ENCODE peak calls at places on chromosome 14, in ten cellular contexts. T, S, B, Y, H, V, E, Z, F and R are unnamed samples.

GRCh38 chr14:33693237-33693636 is 257.6 kb downstream of the EGLN3 start:
- DNase-seq in T (no peak), S (no peak), B (no peak), Y (peak), H (no peak), V (no peak), E (no peak), Z (no peak), F (no peak), R (peak)

GRCh38 chr14:106070242-106070641 is 543.9 kb downstream of the TMEM121 start:
- DNase-seq in T (no peak), S (no peak), B (no peak), Y (no peak), H (no peak), V (no peak), E (no peak), Z (no peak), F (no peak), R (no peak)

GRCh38 chr14:60349663-60350365 is 100.8 kb downstream of the PPM1A start:
- DNase-seq in T (peak), S (no peak), B (peak), Y (peak), H (peak), V (peak), E (peak), Z (peak), F (peak), R (no peak)

GRCh38 chr14:104142136-104143041 is 4.0 kb downstream of the KIF26A start:
- DNase-seq in T (no peak), S (no peak), B (no peak), Y (no peak), H (no peak), V (no peak), E (peak), Z (no peak), F (peak), R (no peak)

GRCh38 chr14:20332386-20332945 is 613 bp downstream of the CCNB1IP1 start:
- DNase-seq in T (no peak), S (no peak), B (peak), Y (peak), H (peak), V (no peak), E (peak), Z (no peak), F (no peak), R (no peak)

GRCh38 chr14:81625343-81625742 is 91.7 kb upstream of the SEL1L start:
- DNase-seq in T (no peak), S (no peak), B (peak), Y (peak), H (peak), V (no peak), E (no peak), Z (peak), F (no peak), R (no peak)

GRCh38 chr14:25250516-25250915 is 200.6 kb upstream of the STXBP6 start:
- DNase-seq in T (no peak), S (no peak), B (no peak), Y (no peak), H (no peak), V (no peak), E (no peak), Z (no peak), F (no peak), R (no peak)

GRCh38 chr14:66610154-66610563 is 102.2 kb downstream of the GPHN start:
- DNase-seq in T (no peak), S (no peak), B (peak), Y (peak), H (no peak), V (no peak), E (peak), Z (peak), F (no peak), R (no peak)

GRCh38 chr14:74579447-74580274 is 32.4 kb downstream of the LTBP2 start:
- DNase-seq in T (no peak), S (no peak), B (no peak), Y (peak), H (no peak), V (peak), E (no peak), Z (peak), F (no peak), R (no peak)

GRCh38 chr14:54577977-54578376 is 11.0 kb downstream of the SAMD4A start:
- DNase-seq in T (no peak), S (no peak), B (peak), Y (peak), H (no peak), V (peak), E (no peak), Z (peak), F (no peak), R (no peak)

GRCh38 chr14:35159742-35160409 is 37.5 kb downstream of the PRORP start:
- DNase-seq in T (no peak), S (no peak), B (peak), Y (peak), H (no peak), V (peak), E (no peak), Z (peak), F (no peak), R (peak)

GRCh38 chr14:44446965-44447364 is 60.1 kb downstream of the FSCB start:
- DNase-seq in T (no peak), S (no peak), B (no peak), Y (no peak), H (no peak), V (no peak), E (no peak), Z (no peak), F (no peak), R (no peak)

GRCh38 chr14:31320216-31320615 is 100.1 kb downstream of the HEATR5A start:
- DNase-seq in T (peak), S (no peak), B (no peak), Y (no peak), H (no peak), V (no peak), E (no peak), Z (no peak), F (peak), R (no peak)

GRCh38 chr14:37493606-37494005 is 101.4 kb downstream of the FOXA1 start:
- DNase-seq in T (no peak), S (no peak), B (no peak), Y (peak), H (no peak), V (no peak), E (no peak), Z (no peak), F (no peak), R (no peak)

GRCh38 chr14:32559048-32559447 is 229.9 kb downstream of the AKAP6 start:
- DNase-seq in T (no peak), S (no peak), B (no peak), Y (no peak), H (no peak), V (no peak), E (no peak), Z (no peak), F (no peak), R (no peak)

GRCh38 chr14:78297843-78298242 is 127.7 kb downstream of the NRXN3 start:
- DNase-seq in T (no peak), S (no peak), B (no peak), Y (no peak), H (no peak), V (no peak), E (no peak), Z (no peak), F (no peak), R (no peak)

GRCh38 chr14:105568859-105569766 is 42.7 kb downstream of the TMEM121 start:
- DNase-seq in T (no peak), S (no peak), B (no peak), Y (no peak), H (no peak), V (no peak), E (no peak), Z (no peak), F (no peak), R (no peak)

GRCh38 chr14:99257673-99258221 is 14.2 kb downstream of the BCL11B start:
- DNase-seq in T (no peak), S (no peak), B (no peak), Y (no peak), H (no peak), V (no peak), E (no peak), Z (no peak), F (no peak), R (no peak)

GRCh38 chr14:95415993-95416392 is 96.3 kb upstream of the CLMN start:
- DNase-seq in T (no peak), S (no peak), B (no peak), Y (no peak), H (no peak), V (no peak), E (no peak), Z (no peak), F (no peak), R (no peak)

GRCh38 chr14:40623641-40624040 is 983.0 kb upstream of the LRFN5 start:
- DNase-seq in T (no peak), S (no peak), B (peak), Y (no peak), H (no peak), V (no peak), E (no peak), Z (no peak), F (no peak), R (no peak)

GRCh38 chr14:67187210-67187609 is 2.0 kb upstream of the GARIN2 start:
- DNase-seq in T (no peak), S (no peak), B (peak), Y (peak), H (no peak), V (peak), E (no peak), Z (peak), F (no peak), R (peak)

GRCh38 chr14:69951935-69952334 is 72.7 kb downstream of the SMOC1 start:
- DNase-seq in T (no peak), S (no peak), B (no peak), Y (no peak), H (no peak), V (no peak), E (no peak), Z (no peak), F (no peak), R (no peak)

GRCh38 chr14:93239869-93240677 is 33.0 kb downstream of the UBR7 start:
- DNase-seq in T (no peak), S (no peak), B (peak), Y (peak), H (no peak), V (no peak), E (no peak), Z (peak), F (no peak), R (peak)

GRCh38 chr14:55572578-55572977 is 7.4 kb upstream of the KTN1 start:
- DNase-seq in T (peak), S (no peak), B (no peak), Y (no peak), H (peak), V (peak), E (no peak), Z (no peak), F (peak), R (no peak)

GRCh38 chr14:39268393-39268792 is 34.7 kb downstream of the MIA2 start:
- DNase-seq in T (no peak), S (no peak), B (no peak), Y (peak), H (peak), V (no peak), E (no peak), Z (peak), F (no peak), R (no peak)

GRCh38 chr14:100290607-100291304 is 15.5 kb downstream of the SLC25A29 start:
- DNase-seq in T (no peak), S (no peak), B (no peak), Y (no peak), H (no peak), V (no peak), E (peak), Z (no peak), F (no peak), R (no peak)

GRCh38 chr14:89484445-89484844 is 67.4 kb upstream of the FOXN3 start:
- DNase-seq in T (no peak), S (no peak), B (no peak), Y (no peak), H (no peak), V (no peak), E (no peak), Z (no peak), F (no peak), R (no peak)

GRCh38 chr14:58428011-58428807 is 690 bp downstream of the KIAA0586 start:
- DNase-seq in T (peak), S (no peak), B (peak), Y (peak), H (peak), V (peak), E (peak), Z (peak), F (no peak), R (peak)

GRCh38 chr14:68655961-68656360 is 136.9 kb downstream of the ZFP36L1 start:
- DNase-seq in T (no peak), S (no peak), B (no peak), Y (no peak), H (no peak), V (no peak), E (no peak), Z (peak), F (no peak), R (no peak)

GRCh38 chr14:40312296-40312695 is 880.1 kb upstream of the FBXO33 start:
- DNase-seq in T (no peak), S (no peak), B (no peak), Y (no peak), H (no peak), V (no peak), E (no peak), Z (no peak), F (no peak), R (no peak)

GRCh38 chr14:78983126-78983525 is 813.0 kb downstream of the NRXN3 start:
- DNase-seq in T (no peak), S (no peak), B (no peak), Y (peak), H (no peak), V (no peak), E (no peak), Z (no peak), F (no peak), R (no peak)

GRCh38 chr14:94079891-94080605 is 954 bp downstream of the DDX24 start:
- DNase-seq in T (no peak), S (no peak), B (no peak), Y (peak), H (no peak), V (peak), E (no peak), Z (no peak), F (no peak), R (peak)

GRCh38 chr14:89249296-89249565 is 167.8 kb downstream of the FOXN3 start:
- DNase-seq in T (no peak), S (no peak), B (no peak), Y (no peak), H (no peak), V (no peak), E (no peak), Z (no peak), F (no peak), R (no peak)

GRCh38 chr14:66601932-66602578 is 94.1 kb downstream of the GPHN start:
- DNase-seq in T (no peak), S (no peak), B (no peak), Y (no peak), H (no peak), V (no peak), E (no peak), Z (no peak), F (no peak), R (no peak)

GRCh38 chr14:37697489-37698121 is 102.2 kb downstream of the TTC6 start:
- DNase-seq in T (no peak), S (no peak), B (no peak), Y (peak), H (no peak), V (no peak), E (no peak), Z (peak), F (no peak), R (peak)

GRCh38 chr14:53715390-53715730 is 241.3 kb downstream of the BMP4 start:
- DNase-seq in T (no peak), S (no peak), B (no peak), Y (peak), H (peak), V (peak), E (no peak), Z (peak), F (no peak), R (no peak)

GRCh38 chr14:26984318-26985177 is 386.7 kb upstream of the NOVA1 start:
- DNase-seq in T (peak), S (no peak), B (peak), Y (peak), H (peak), V (peak), E (peak), Z (peak), F (peak), R (peak)

GRCh38 chr14:99566390-99567354 is 37.3 kb downstream of the CCDC85C start:
- DNase-seq in T (no peak), S (no peak), B (no peak), Y (no peak), H (no peak), V (no peak), E (no peak), Z (no peak), F (no peak), R (no peak)

GRCh38 chr14:51921026-51921425 is 60.6 kb downstream of the GNG2 start:
- DNase-seq in T (no peak), S (no peak), B (no peak), Y (no peak), H (no peak), V (no peak), E (no peak), Z (no peak), F (no peak), R (no peak)

GRCh38 chr14:21860172-21860571 is 186.6 kb upstream of the OR4E1 start:
- DNase-seq in T (no peak), S (no peak), B (peak), Y (peak), H (peak), V (peak), E (peak), Z (peak), F (no peak), R (no peak)
- TF ChIP-seq CTCF in T (peak), S (no peak), B (peak), Y (peak), H (peak), V (peak), E (peak), Z (peak), F (no peak), R (peak)

GRCh38 chr14:73246387-73247150 is 9.3 kb downstream of the PAPLN start:
- DNase-seq in T (no peak), S (no peak), B (no peak), Y (no peak), H (no peak), V (no peak), E (no peak), Z (no peak), F (no peak), R (no peak)

GRCh38 chr14:73243748-73244147 is 6.4 kb downstream of the PAPLN start:
- DNase-seq in T (no peak), S (no peak), B (no peak), Y (no peak), H (no peak), V (no peak), E (no peak), Z (no peak), F (no peak), R (no peak)

GRCh38 chr14:73244541-73244940 is 7.2 kb downstream of the PAPLN start:
- DNase-seq in T (no peak), S (no peak), B (no peak), Y (no peak), H (no peak), V (no peak), E (no peak), Z (no peak), F (no peak), R (no peak)

GRCh38 chr14:73243341-73243740 is 6.0 kb downstream of the PAPLN start:
- DNase-seq in T (no peak), S (no peak), B (no peak), Y (no peak), H (no peak), V (no peak), E (no peak), Z (no peak), F (no peak), R (no peak)

GRCh38 chr14:73245401-73246325 is 8.4 kb downstream of the PAPLN start:
- DNase-seq in T (no peak), S (peak), B (peak), Y (no peak), H (no peak), V (peak), E (peak), Z (no peak), F (peak), R (no peak)
- H3K4me3 ChIP-seq in T (peak), S (peak), B (peak), Y (peak), H (peak), V (peak), E (peak), Z (no peak), F (peak), R (peak)

GRCh38 chr14:102333395-102333794 is 13.8 kb downstream of the ZNF839 start:
- DNase-seq in T (no peak), S (no peak), B (no peak), Y (no peak), H (no peak), V (no peak), E (no peak), Z (no peak), F (no peak), R (no peak)
- TF ChIP-seq CTCF in T (no peak), S (no peak), B (no peak), Y (no peak), H (no peak), V (no peak), E (no peak), Z (no peak), F (no peak), R (no peak)

GRCh38 chr14:64510825-64511679 is 6.5 kb downstream of the ZBTB1 start:
- DNase-seq in T (peak), S (peak), B (peak), Y (peak), H (peak), V (peak), E (peak), Z (peak), F (peak), R (peak)
- H3K4me3 ChIP-seq in T (no peak), S (no peak), B (no peak), Y (no peak), H (no peak), V (no peak), E (no peak), Z (no peak), F (no peak), R (no peak)

GRCh38 chr14:71314717-71315116 is 407.5 kb downstream of the PCNX1 start:
- DNase-seq in T (no peak), S (no peak), B (no peak), Y (no peak), H (no peak), V (no peak), E (no peak), Z (no peak), F (no peak), R (no peak)
- TF ChIP-seq CTCF in T (no peak), S (no peak), B (no peak), Y (no peak), H (no peak), V (no peak), E (peak), Z (no peak), F (no peak), R (no peak)

GRCh38 chr14:85911044-85911443 is 381.1 kb downstream of the FLRT2 start:
- DNase-seq in T (no peak), S (no peak), B (no peak), Y (no peak), H (no peak), V (no peak), E (no peak), Z (no peak), F (no peak), R (no peak)
- H3K4me3 ChIP-seq in T (no peak), S (no peak), B (no peak), Y (no peak), H (no peak), V (no peak), E (no peak), Z (no peak), F (no peak), R (no peak)

DNA sequence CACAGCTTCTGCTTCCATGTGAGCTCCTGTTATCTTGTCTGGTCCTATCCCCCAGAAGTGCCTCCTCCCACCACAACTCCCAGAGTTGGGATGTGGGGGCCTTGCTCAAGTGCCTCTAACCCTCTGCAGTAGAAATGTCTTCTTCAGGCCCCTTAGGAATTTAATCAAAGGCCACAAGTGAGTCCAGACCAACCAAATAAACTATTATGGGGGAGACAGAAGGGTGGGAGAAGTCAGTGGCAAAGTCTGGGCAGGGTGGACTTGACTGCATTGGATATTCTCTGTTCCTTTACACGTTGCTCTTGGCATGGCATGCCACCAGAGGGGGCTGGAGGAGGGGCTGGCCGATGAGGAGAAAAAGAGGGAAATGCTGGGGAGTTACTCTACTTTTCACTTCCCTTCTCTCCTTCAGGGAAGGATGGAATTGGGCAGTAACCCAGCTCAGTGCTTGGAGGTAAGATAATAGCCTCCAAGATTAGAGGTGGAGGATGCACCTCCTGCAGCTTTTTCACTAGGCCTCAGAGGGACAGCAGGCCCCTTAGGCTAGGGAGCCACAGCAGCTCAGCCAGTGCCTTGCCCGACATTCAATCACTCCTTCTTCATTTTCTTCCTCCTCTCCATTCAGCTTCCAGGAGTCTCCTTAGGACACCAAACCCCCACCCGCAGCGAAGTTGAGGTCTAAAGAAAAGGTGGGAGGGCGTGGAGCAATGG is 1.2 kb upstream of the AP1G2 start:
- DNase-seq in T (peak), S (no peak), B (peak), Y (no peak), H (peak), V (no peak), E (peak), Z (peak), F (no peak), R (no peak)
- TF ChIP-seq CTCF in T (peak), S (no peak), B (peak), Y (peak), H (peak), V (peak), E (peak), Z (peak), F (no peak), R (peak)